ENCODE peak calls at places on chromosomes 6 and 20, in eight cellular contexts. H is H9, G is heart left ventricle, P is adrenal gland, O is pancreas, D is ascending aorta, V is neuronal stem cell, J is aorta. Q is an unnamed sample.

GRCh38 chr20:2086980-2087377 is 14.6 kb upstream of the STK35 start:
- DNase-seq in H (no peak), G (no peak), P (no peak), O (no peak), D (no peak), V (no peak), J (no peak), Q (no peak)

GRCh38 chr20:44552950-44553908 is 29.1 kb upstream of the PKIG start:
- DNase-seq in H (no peak), G (no peak), P (no peak), O (no peak), D (no peak), V (no peak), J (no peak), Q (no peak)

GRCh38 chr6:138105880-138106664 is 1.1 kb downstream of the PERP start:
- DNase-seq in H (peak; percentile 66), G (no peak), P (no peak), O (no peak), D (no peak), V (peak; percentile 67), J (no peak), Q (no peak)

GRCh38 chr20:63574829-63575720 is 1.0 kb upstream of the HELZ2 start:
- DNase-seq in H (no peak), G (no peak), P (no peak), O (no peak), D (no peak), V (no peak), J (no peak), Q (no peak)

GRCh38 chr6:8642854-8643253 is 207.5 kb upstream of the SLC35B3 start:
- DNase-seq in H (no peak), G (no peak), P (no peak), O (no peak), D (no peak), V (no peak), J (no peak), Q (no peak)

GRCh38 chr20:13220857-13221297 is at the start of gene ISM1:
- DNase-seq in H (peak; percentile 41), G (peak; percentile 54), P (no peak), O (peak; percentile 48), D (no peak), V (peak; percentile 41), J (peak; percentile 43), Q (peak; percentile 15)

GRCh38 chr6:64330694-64331309 is 695.2 kb downstream of the PHF3 start:
- DNase-seq in H (peak; percentile 69), G (peak; percentile 65), P (peak; percentile 81), O (peak; percentile 47), D (no peak), V (peak; percentile 48), J (peak; percentile 53), Q (peak; percentile 88)

GRCh38 chr20:9103955-9104354 is 35.1 kb downstream of the PLCB4 start:
- DNase-seq in H (no peak), G (no peak), P (no peak), O (no peak), D (no peak), V (no peak), J (no peak), Q (no peak)

GRCh38 chr6:30152910-30153309 is 8.1 kb downstream of the TRIM10 start:
- DNase-seq in H (no peak), G (no peak), P (no peak), O (no peak), D (no peak), V (no peak), J (no peak), Q (no peak)

GRCh38 chr6:94636780-94637385 is 940.5 kb upstream of the MANEA start:
- DNase-seq in H (peak; percentile 36), G (no peak), P (no peak), O (no peak), D (no peak), V (peak; percentile 24), J (no peak), Q (no peak)

GRCh38 chr6:167396068-167396658 is 71.3 kb downstream of the TTLL2 start:
- DNase-seq in H (no peak), G (no peak), P (no peak), O (no peak), D (no peak), V (no peak), J (no peak), Q (no peak)

GRCh38 chr6:9126845-9127560 is 691.7 kb upstream of the SLC35B3 start:
- DNase-seq in H (no peak), G (no peak), P (peak; percentile 48), O (no peak), D (no peak), V (no peak), J (no peak), Q (no peak)

GRCh38 chr6:53794720-53795253 is at the start of gene LRRC1:
- DNase-seq in H (peak; percentile 94), G (peak; percentile 96), P (peak; percentile 91), O (peak; percentile 89), D (peak; percentile 59), V (peak; percentile 95), J (peak; percentile 94), Q (peak; percentile 94)

GRCh38 chr6:169112483-169113320 is 140.9 kb downstream of the THBS2 start:
- DNase-seq in H (peak; percentile 34), G (no peak), P (no peak), O (no peak), D (no peak), V (no peak), J (no peak), Q (no peak)

GRCh38 chr20:63755933-63756647 is 16.5 kb downstream of the SLC2A4RG start:
- DNase-seq in H (peak; percentile 18), G (peak; percentile 25), P (no peak), O (no peak), D (no peak), V (no peak), J (no peak), Q (no peak)

GRCh38 chr6:36851149-36851614 is 11.9 kb upstream of the CPNE5 start:
- DNase-seq in H (peak; percentile 56), G (no peak), P (peak; percentile 78), O (peak; percentile 49), D (no peak), V (peak; percentile 70), J (no peak), Q (peak; percentile 82)

GRCh38 chr6:100343678-100344077 is 121.0 kb downstream of the SIM1 start:
- DNase-seq in H (no peak), G (no peak), P (no peak), O (no peak), D (no peak), V (no peak), J (no peak), Q (no peak)

GRCh38 chr6:164039954-164040375 is 625.4 kb downstream of the QKI start:
- DNase-seq in H (peak; percentile 44), G (peak; percentile 66), P (peak; percentile 48), O (peak; percentile 54), D (no peak), V (no peak), J (peak; percentile 77), Q (peak; percentile 74)

GRCh38 chr20:23690581-23690980 is 1.7 kb upstream of the CST4 start:
- DNase-seq in H (no peak), G (no peak), P (no peak), O (no peak), D (no peak), V (no peak), J (no peak), Q (no peak)

GRCh38 chr20:36929290-36929689 is 22.2 kb downstream of the SAMHD1 start:
- DNase-seq in H (no peak), G (no peak), P (no peak), O (no peak), D (no peak), V (no peak), J (no peak), Q (no peak)

GRCh38 chr20:21118138-21118537 is 7.7 kb upstream of the KIZ start:
- DNase-seq in H (no peak), G (no peak), P (no peak), O (no peak), D (no peak), V (no peak), J (no peak), Q (no peak)

DNA sequence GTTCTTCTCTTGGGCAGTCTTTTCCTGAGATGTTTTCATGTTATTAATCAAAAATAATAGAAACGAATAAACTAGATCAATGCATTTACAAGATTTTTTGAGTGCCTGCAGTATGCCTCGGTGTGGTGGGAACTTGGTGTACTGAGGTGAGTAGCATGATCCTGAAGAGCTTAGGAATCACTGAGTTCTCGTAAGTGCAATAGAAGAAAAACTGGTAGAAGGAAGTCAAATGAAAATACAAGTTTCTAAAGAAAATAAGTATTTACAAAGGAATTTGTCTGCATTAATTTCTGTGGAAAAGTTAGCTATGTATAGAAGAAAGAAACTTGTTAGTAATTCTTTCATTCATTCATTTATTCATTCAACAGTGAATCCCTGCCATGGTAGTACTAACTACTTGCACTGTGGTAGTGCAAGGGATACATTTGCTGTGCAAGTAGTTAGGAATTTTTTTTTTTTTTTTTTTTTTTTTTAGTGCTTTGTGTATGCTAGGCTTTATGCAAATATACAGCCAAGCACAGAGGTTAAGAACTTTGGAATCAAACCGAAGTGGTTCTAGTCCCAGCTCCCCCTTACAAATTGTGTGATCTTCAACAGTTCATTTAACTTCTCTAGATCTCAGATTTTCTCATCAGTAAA is 13.9 kb downstream of the NT5E start:
- DNase-seq in H (no peak), G (no peak), P (no peak), O (no peak), D (no peak), V (no peak), J (no peak), Q (no peak)
- H3K4me1 ChIP-seq in H (peaks cover 9% of the 10 kb centered on the region), G (peaks cover 50% of the 10 kb centered on the region), P (peaks cover 41% of the 10 kb centered on the region), O (peaks cover 5% of the 10 kb centered on the region), D (peaks cover 18% of the 10 kb centered on the region), V (no peaks in the 10 kb centered on the region), J (peaks cover 2% of the 10 kb centered on the region), Q (peaks cover 16% of the 10 kb centered on the region)

DNA sequence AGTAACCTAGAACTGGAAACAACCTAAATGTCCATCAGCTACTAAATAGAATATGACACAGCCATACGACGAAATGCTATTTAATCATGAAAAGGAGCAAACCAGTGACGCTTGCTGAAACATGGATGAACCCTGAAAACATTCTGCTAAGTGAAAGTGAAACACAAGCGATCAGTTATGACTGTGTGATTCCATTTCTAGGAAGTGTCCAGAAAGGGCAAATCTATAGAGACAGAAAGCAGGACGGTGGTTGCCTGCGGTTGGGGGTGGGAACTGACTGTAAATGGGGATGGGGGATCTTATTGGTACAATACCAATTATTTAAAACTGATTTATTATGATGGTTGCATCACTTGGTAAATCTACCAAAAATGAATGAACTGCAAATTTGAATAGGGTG is 126.8 kb downstream of the IPCEF1 start:
- DNase-seq in H (no peak), G (no peak), P (no peak), O (no peak), D (no peak), V (no peak), J (no peak), Q (no peak)
- H3K4me1 ChIP-seq in H (no peaks in the 10 kb centered on the region), G (no peaks in the 10 kb centered on the region), P (no peaks in the 10 kb centered on the region), O (no peaks in the 10 kb centered on the region), D (no peaks in the 10 kb centered on the region), V (no peaks in the 10 kb centered on the region), J (no peaks in the 10 kb centered on the region), Q (no peaks in the 10 kb centered on the region)

GRCh38 chr20:53926428-53927028 is 143.9 kb downstream of the BCAS1 start:
- DNase-seq in H (no peak), G (no peak), P (no peak), O (no peak), D (peak; percentile 44), V (no peak), J (no peak), Q (no peak)
- H3K4me1 ChIP-seq in H (peaks cover under 1% of the 10 kb centered on the region), G (peaks cover 34% of the 10 kb centered on the region), P (no peaks in the 10 kb centered on the region), O (peaks cover 9% of the 10 kb centered on the region), D (peaks cover 4% of the 10 kb centered on the region), V (peaks cover 2% of the 10 kb centered on the region), J (peaks cover 7% of the 10 kb centered on the region), Q (no peaks in the 10 kb centered on the region)

DNA sequence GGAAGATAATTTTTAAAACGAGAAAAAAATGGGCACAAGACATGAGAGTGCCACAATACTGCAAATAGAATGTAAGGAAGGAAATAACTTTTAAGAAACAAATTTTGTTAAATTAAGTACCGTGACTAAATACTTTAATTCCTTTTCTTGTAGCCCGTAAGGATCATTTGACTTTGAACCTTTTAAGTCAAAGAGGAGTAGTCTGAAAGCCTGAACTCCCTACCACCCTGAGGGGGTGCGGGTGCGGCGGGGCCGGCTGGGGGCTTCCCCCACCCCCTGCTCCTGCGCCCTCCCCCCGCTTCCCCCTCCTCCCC is 231 bp upstream of the PHACTR2 start:
- DNase-seq in H (no peak), G (no peak), P (no peak), O (no peak), D (no peak), V (no peak), J (no peak), Q (no peak)
- H3K4me1 ChIP-seq in H (peaks cover 13% of the 10 kb centered on the region), G (peaks cover 63% of the 10 kb centered on the region), P (peaks cover 37% of the 10 kb centered on the region), O (peaks cover 17% of the 10 kb centered on the region), D (peaks cover 4% of the 10 kb centered on the region), V (peaks cover 29% of the 10 kb centered on the region), J (peaks cover 4% of the 10 kb centered on the region), Q (peaks cover 34% of the 10 kb centered on the region)

Q was measured in testis.